ENCODE peak calls at places on chromosome 9, in seven cellular contexts. I is colonic mucosa; A is cardiac fibroblast; Q is CD4-positive, alpha-beta T cell; U is epithelial cell of esophagus; R is cardiac muscle cell; J is tibial artery. Y is an unnamed sample.

GRCh38 chr9:29213374-29214161 is 1640.3 kb upstream of the C9orf72 start:
- DNase-seq in A (no peak), U (peak), J (no peak), I (no peak), Q (no peak), R (no peak), Y (peak)

GRCh38 chr9:38274746-38275250 is 117.7 kb upstream of the ALDH1B1 start:
- DNase-seq in A (peak), I (no peak), R (peak), J (no peak), U (no peak), Q (no peak), Y (no peak)

GRCh38 chr9:104075801-104076753 is 18.0 kb upstream of the SMC2 start:
- DNase-seq in R (peak), U (peak), A (peak), J (no peak), Q (no peak), I (no peak), Y (no peak)

GRCh38 chr9:105346273-105346672 is 101.6 kb upstream of the FSD1L start:
- DNase-seq in U (no peak), R (no peak), Q (no peak), A (no peak), I (no peak), J (no peak), Y (no peak)

GRCh38 chr9:96513622-96514021 is 63.7 kb downstream of the HABP4 start:
- DNase-seq in Q (no peak), I (no peak), A (no peak), R (peak), J (no peak), U (no peak), Y (no peak)

GRCh38 chr9:123348317-123348992 is 7.5 kb upstream of the CRB2 start:
- DNase-seq in I (no peak), U (no peak), Q (no peak), J (no peak), A (no peak), R (no peak), Y (no peak)

GRCh38 chr9:35616681-35617459 is 1.3 kb downstream of the CD72 start:
- DNase-seq in Q (peak), J (peak), A (peak), I (peak), U (peak), R (peak), Y (peak)

GRCh38 chr9:71916834-71917534 is 5.5 kb downstream of the C9orf85 start:
- DNase-seq in A (no peak), Q (no peak), U (peak), R (no peak), I (peak), J (no peak), Y (no peak)

GRCh38 chr9:35056571-35057270 is 15.7 kb downstream of the VCP start:
- DNase-seq in Q (no peak), U (no peak), A (no peak), I (no peak), J (no peak), R (no peak), Y (no peak)

GRCh38 chr9:127778280-127779135 is at the start of gene SH2D3C:
- DNase-seq in U (no peak), A (no peak), Q (peak), J (no peak), I (peak), R (peak), Y (no peak)

GRCh38 chr9:5278486-5278885 is 26.0 kb downstream of the RLN2 start:
- DNase-seq in J (no peak), R (no peak), I (no peak), A (no peak), Q (no peak), U (no peak), Y (no peak)

GRCh38 chr9:109992293-109992692 is 212.3 kb downstream of the PALM2AKAP2 start:
- DNase-seq in U (no peak), R (no peak), J (no peak), I (no peak), A (no peak), Q (no peak), Y (no peak)

DNA sequence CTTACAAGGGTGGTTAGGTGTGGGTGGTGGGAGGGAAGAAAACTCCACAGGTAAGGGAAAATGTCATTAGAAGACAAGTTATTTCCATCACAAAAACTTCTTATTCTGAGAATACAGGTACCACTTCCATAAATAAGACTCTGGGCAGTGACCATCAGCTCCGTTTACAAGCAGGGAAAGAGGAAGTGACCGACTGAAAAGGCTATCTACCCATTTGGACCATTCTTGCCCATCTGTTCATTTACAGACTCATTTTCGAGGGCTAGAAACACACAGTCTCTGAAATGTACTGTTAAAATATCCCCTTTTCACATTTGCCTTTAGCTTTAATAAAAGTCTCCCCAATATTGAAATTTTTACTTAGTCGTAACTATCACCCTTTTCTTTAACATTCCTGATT is 79.5 kb downstream of the TTC39B start:
- DNase-seq in J (no peak), I (no peak), Q (no peak), A (no peak), U (no peak), R (no peak), Y (no peak)
- TF ChIP-seq CTCF in J (no peak), I (no peak), Q (no peak), A (no peak), U (no peak), R (no peak), Y (no peak)

DNA sequence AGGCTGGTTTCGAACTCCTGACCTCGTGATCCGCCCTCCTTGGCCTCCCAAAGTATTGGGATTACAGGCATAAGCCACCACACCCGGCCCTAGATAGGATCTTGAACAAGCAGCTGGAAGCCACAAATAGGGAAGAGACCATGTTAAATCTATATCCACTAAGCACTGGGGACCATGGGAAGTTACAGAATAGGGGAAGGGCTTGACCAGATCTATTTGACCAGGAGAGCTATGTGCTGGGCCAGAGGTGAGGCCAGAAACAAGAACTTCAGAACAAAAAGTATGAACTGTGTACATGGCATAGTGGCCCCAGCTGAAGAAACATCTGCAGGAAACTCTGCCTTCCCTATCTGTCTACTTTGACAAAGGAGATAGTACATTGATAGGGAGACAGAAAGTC is 10.8 kb downstream of the KLF4 start:
- DNase-seq in Q (no peak), J (no peak), A (no peak), R (no peak), I (no peak), U (no peak), Y (no peak)
- TF ChIP-seq CTCF in Q (no peak), J (no peak), A (no peak), R (no peak), I (no peak), U (no peak), Y (no peak)

DNA sequence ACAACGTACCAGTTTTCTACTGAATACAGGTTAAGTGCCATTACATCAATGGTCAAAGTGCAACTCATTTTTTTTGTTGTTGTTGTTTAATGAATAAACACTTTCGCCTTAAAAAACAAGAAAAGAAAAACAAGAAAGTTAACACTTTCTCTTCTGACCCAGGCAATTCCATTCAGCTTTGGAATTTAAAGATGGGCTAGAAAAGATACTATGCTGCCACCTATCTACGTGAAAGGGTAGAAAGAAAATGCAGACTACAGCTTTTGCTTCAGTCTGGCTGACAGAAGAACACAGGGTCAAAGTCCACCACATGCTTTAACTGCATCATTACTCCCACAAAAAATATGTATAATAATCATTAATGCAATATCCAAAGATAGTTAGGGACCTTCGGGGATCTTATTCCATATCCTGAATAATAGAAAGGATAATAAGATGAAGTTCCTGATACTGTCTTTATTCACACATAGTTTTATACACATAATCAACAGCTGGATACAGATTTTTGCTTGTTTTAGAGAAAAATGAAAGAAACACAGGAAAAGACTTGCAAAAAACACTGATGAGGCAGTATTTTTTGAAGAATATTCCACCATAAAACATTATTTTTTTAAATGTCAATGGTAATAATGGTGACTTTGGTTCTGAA is 40.4 kb downstream of the ZDHHC21 start:
- DNase-seq in I (no peak), U (peak), Q (no peak), A (peak), R (peak), J (no peak), Y (no peak)
- TF ChIP-seq CTCF in I (peak), U (peak), Q (no peak), A (peak), R (peak), J (no peak), Y (peak)

GRCh38 chr9:101388507-101388993 is 3.7 kb upstream of the BAAT start:
- DNase-seq in J (no peak), I (no peak), A (peak), U (peak), R (no peak), Q (no peak), Y (no peak)
- TF ChIP-seq CTCF in J (no peak), I (no peak), A (peak), U (peak), R (peak), Q (no peak), Y (no peak)

DNA sequence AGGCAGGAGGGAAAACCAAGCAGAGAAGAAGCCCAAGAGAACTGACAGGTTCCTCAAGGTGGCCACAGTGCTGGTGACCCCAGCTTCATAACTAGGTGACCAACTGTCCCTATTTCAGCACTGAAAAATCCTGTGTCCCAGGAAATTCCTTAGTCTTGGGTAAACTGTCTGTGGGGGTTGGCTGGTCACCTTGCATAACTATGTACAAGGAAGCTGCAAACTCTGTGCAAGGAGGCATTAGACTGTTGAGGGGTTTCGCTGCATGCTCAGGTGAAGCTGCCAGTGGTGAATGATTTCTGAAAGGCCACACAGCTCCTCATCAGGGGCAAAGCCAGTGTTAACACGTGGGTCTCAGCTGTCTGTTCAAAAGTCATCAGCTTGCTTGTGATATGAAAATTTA is 36.9 kb downstream of the PCSK5 start:
- DNase-seq in I (no peak), Q (no peak), U (no peak), R (no peak), J (no peak), A (no peak), Y (no peak)
- TF ChIP-seq CTCF in I (no peak), Q (no peak), U (no peak), R (no peak), J (no peak), A (no peak), Y (no peak)

DNA sequence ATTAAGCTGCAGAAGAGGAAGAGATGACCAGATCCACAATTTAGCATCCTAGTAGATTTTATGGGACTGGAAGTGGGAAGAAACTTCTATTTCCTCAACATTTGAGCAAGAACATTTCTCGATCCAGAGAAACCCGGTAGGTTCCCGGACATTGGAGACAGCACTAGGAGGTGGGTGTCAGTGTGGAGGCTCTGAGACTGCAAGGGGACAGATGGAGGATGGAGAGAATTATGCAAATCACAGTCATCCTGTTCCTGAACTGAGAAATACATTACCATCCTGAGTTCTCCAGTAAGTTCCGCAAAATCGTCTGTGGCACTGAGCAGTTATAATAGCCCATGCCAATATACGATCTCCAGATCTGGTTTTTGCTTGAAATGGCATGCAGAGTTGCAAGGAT is 25.6 kb downstream of the GLDC start:
- DNase-seq in Q (no peak), J (no peak), U (no peak), A (no peak), I (no peak), R (no peak), Y (no peak)
- TF ChIP-seq CTCF in Q (no peak), J (no peak), U (no peak), A (no peak), I (no peak), R (no peak), Y (no peak)

GRCh38 chr9:134268308-134268724 is 57.9 kb upstream of the RXRA start:
- DNase-seq in Q (no peak), R (no peak), I (peak), J (no peak), A (no peak), U (no peak), Y (no peak)

GRCh38 chr9:134266418-134266817 is 59.8 kb upstream of the RXRA start:
- DNase-seq in R (no peak), J (no peak), A (no peak), U (no peak), I (no peak), Q (no peak), Y (no peak)

GRCh38 chr9:134264169-134264568 is 62.1 kb upstream of the RXRA start:
- DNase-seq in U (no peak), A (no peak), Q (no peak), I (no peak), R (no peak), J (no peak), Y (no peak)

GRCh38 chr9:134265078-134265477 is 61.2 kb upstream of the RXRA start:
- DNase-seq in J (no peak), A (no peak), U (no peak), I (no peak), R (no peak), Q (no peak), Y (no peak)

DNA sequence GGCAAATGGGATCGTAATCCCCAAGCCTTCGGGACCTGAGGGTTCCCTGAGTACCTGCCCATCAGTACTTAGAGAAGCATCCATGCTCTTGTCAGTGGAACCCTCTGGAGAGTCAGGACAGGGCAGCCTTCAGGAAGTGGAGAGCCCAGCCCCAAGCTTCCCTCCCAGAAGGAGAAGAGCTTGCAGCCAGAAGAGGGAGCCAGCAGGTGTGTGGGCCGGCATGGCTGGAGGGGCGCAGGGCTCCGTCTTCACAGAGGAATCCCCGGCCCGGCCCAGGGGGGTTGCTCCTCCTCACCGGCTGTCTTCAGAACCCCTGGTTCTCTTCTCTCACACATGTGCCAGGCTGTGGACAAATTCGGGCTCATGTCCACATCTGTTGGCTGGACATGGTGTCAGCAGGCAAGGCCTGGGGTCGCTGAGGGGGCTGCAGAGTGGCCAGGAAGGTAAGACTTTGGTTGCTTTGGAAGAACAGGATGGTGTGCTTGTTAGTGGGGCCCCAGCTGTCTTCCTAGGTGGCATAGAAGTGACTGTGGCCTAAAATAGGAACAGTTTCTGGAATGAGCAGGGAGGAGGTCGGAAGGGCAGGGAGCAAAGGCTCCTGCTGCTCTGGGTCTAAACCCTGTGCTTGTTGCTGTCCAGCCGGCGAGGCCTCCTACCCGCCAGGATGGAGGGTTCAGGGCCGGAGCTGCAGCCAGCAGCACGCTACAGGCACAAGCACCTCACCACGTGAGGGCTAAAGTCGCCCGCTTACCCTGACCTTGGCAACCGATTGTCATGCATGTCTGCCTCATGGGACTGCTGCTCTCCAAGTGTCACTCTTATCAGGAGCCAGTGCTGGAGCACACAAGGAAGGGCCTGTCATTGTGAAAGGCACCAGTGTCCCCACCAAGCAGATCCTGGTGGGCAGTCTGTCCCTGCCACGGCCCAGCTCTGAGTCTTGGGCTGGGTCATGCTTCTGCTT is 58.7 kb upstream of the RXRA start:
- DNase-seq in R (no peak), J (no peak), Q (no peak), U (no peak), A (no peak), I (no peak), Y (no peak)
- TF ChIP-seq CTCF in R (no peak), J (no peak), Q (no peak), U (no peak), A (no peak), I (no peak), Y (no peak)